ENCODE peak calls at places on chromosomes 6 and 20, in four cellular contexts. P, B, C and G are unnamed samples.
A peak's percentile ranks its signal among the peaks of the same experiment; 100 is the strongest.

GRCh38 chr6:116773886-116774285 is 8.4 kb upstream of the FAM162B start:
- DNase-seq in P (no peak), B (no peak), C (no peak), G (no peak)

GRCh38 chr6:149033454-149034241 is 283.9 kb upstream of the TAB2 start:
- DNase-seq in P (no peak), B (no peak), C (no peak), G (no peak)

GRCh38 chr6:3822747-3823445 is 26.3 kb upstream of the FAM50B start:
- DNase-seq in P (no peak), B (no peak), C (peak; percentile 61), G (no peak)

GRCh38 chr20:19775353-19776201 is 17.5 kb downstream of the RIN2 start:
- DNase-seq in P (no peak), B (no peak), C (peak; percentile 33), G (no peak)

GRCh38 chr6:73460044-73460443 is 1.5 kb upstream of the MTO1 start:
- DNase-seq in P (no peak), B (no peak), C (no peak), G (no peak)

GRCh38 chr6:14025160-14025559 is 92.4 kb upstream of the CD83 start:
- DNase-seq in P (no peak), B (no peak), C (no peak), G (no peak)

GRCh38 chr6:170031096-170031471 is 259.8 kb downstream of the DLL1 start:
- DNase-seq in P (peak; percentile 63), B (no peak), C (peak; percentile 85), G (no peak)

GRCh38 chr20:45377191-45377775 is 842 bp downstream of the TP53TG5 start:
- DNase-seq in P (no peak), B (no peak), C (no peak), G (no peak)

GRCh38 chr6:55449219-55449618 is 122.0 kb downstream of the GFRAL start:
- DNase-seq in P (no peak), B (no peak), C (no peak), G (no peak)

GRCh38 chr6:2767327-2767985 is 2.3 kb downstream of the WRNIP1 start:
- DNase-seq in P (no peak), B (no peak), C (no peak), G (no peak)

GRCh38 chr6:1700283-1700967 is 90.7 kb downstream of the FOXC1 start:
- DNase-seq in P (no peak), B (no peak), C (no peak), G (no peak)

GRCh38 chr6:36692861-36693702 is 4.5 kb upstream of the RAB44 start:
- DNase-seq in P (no peak), B (no peak), C (peak; percentile 77), G (no peak)

GRCh38 chr6:38450717-38451116 is 189.0 kb downstream of the BTBD9 start:
- DNase-seq in P (no peak), B (no peak), C (no peak), G (no peak)

GRCh38 chr20:11387189-11387754 is 530.4 kb upstream of the BTBD3 start:
- DNase-seq in P (no peak), B (no peak), C (no peak), G (no peak)

GRCh38 chr6:33915134-33915533 is 111.3 kb upstream of the MLN start:
- DNase-seq in P (no peak), B (no peak), C (peak; percentile 36), G (no peak)

GRCh38 chr6:158050955-158051354 is 69.3 kb downstream of the SYNJ2 start:
- DNase-seq in P (peak; percentile 29), B (no peak), C (no peak), G (no peak)

GRCh38 chr6:167127785-167128531 is 5.1 kb downstream of the CCR6 start:
- DNase-seq in P (no peak), B (no peak), C (no peak), G (no peak)
- TF ChIP-seq POLR2AphosphoS5 in P (no peak), B (no peak), C (no peak), G (no peak)

DNA sequence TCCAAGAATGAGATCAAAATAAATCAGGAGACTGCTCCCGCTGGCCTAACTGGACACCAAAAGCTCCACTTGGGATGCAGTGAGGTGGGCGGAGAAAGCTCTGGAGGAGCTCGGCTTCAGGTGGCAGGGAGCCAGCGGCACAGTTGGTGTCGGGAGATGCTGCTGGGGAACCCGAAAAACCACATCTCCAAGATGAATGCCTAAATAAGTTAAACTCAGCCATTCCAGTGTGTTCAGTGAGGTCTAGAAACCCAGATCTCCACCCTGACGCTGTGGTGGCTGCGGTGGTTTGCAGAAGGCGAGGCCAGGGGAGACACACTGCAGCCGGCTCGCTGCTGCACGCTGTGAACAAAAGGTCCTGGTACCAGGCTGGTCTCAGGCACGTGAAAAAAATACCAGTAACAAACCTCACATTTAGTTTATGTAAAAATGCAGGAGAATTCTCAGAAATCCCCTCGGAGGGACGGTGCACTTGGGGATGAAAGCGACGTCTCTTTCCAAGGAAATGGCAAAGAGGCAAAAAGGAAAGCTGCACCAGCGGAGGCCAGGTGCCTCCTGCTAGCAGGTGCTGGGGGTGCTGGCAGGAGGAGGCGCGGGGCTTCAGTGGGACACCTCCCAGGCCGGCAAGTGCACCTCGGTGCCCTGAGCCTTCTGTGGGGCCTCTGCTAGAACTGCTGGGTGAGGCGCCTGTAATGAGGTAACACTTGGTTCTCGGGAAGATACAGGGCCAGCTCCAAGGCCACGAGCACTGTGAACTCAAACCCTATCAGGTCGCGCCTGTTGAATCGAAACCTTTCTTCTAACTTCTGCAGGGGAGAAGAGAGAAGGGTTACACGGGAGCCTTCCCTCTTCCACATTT is 3.6 kb downstream of the RPS21 start:
- DNase-seq in P (no peak), B (no peak), C (no peak), G (no peak)
- TF ChIP-seq POLR2A in P (no peak), B (peak; percentile 20), C (no peak), G (no peak)

GRCh38 chr6:153537422-153537821 is 406.3 kb upstream of the RGS17 start:
- DNase-seq in P (no peak), B (no peak), C (no peak), G (no peak)

DNA sequence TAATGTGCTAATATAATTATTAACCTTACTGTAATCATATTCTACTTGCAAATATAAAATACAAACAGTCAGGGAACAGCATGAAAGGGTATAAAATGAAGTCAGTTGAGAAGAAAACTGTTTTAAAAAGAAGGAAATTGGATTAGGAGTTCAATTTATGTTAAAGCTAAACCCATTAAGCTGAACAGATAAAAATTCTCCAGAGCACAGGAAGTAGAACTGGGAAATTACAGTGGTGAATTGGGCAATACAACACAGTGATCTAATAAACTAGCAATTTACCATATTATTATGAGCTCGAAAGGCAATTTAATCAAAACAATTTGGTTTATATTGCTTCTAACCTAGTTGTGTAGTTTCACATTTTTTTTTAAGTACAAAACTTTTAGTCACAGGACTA is 407.4 kb upstream of the RGS17 start:
- DNase-seq in P (no peak), B (no peak), C (no peak), G (no peak)
- TF ChIP-seq POLR2AphosphoS5 in P (no peak), B (no peak), C (no peak), G (no peak)

GRCh38 chr20:40634891-40635290 is 54.1 kb downstream of the MAFB start:
- DNase-seq in P (peak; percentile 1), B (no peak), C (no peak), G (no peak)
- TF ChIP-seq POLR2A in P (no peak), B (no peak), C (no peak), G (no peak)

GRCh38 chr6:51813904-51814303 is 273.5 kb downstream of the PKHD1 start:
- DNase-seq in P (no peak), B (no peak), C (no peak), G (no peak)
- TF ChIP-seq POLR2AphosphoS5 in P (no peak), B (no peak), C (no peak), G (no peak)

GRCh38 chr20:57465486-57465885 is 59.5 kb downstream of the CTCFL start:
- DNase-seq in P (no peak), B (no peak), C (no peak), G (no peak)
- TF ChIP-seq POLR2A in P (no peak), B (no peak), C (no peak), G (no peak)

DNA sequence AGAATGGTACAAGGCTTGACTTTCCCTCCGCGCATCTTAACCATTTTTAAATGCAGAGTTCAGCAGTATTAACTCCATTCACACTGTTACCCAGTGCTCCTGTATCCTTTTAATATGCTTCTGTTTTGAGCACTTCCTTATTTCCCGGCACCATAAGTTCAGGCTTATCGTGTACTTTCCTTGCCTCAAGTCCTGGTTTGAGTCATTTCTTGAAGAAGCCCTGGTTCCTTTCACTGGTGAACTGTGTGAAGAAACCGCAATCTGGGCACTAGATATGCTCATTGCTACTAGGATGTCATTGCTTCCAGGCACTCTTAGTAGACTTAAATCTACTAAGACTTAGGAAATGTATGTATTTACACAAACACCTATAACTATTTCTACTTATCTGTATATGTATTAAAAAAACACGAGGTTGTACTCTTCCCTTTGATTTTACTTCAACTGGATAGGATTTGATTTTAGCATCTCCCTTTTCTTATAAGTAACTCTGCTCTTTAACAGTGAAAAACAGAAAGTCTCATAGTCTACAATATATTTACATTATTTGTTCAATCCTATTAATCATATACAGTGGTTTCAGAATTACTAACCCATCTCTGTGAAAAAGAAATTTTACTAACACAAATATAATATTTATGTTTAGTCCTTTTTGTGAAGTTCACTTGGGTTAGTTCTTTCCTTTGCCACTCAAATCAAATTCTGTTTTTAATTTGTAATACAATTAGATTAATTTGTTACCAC is 135.5 kb downstream of the CDKAL1 start:
- DNase-seq in P (no peak), B (no peak), C (no peak), G (no peak)
- TF ChIP-seq POLR2AphosphoS5 in P (no peak), B (no peak), C (no peak), G (no peak)

DNA sequence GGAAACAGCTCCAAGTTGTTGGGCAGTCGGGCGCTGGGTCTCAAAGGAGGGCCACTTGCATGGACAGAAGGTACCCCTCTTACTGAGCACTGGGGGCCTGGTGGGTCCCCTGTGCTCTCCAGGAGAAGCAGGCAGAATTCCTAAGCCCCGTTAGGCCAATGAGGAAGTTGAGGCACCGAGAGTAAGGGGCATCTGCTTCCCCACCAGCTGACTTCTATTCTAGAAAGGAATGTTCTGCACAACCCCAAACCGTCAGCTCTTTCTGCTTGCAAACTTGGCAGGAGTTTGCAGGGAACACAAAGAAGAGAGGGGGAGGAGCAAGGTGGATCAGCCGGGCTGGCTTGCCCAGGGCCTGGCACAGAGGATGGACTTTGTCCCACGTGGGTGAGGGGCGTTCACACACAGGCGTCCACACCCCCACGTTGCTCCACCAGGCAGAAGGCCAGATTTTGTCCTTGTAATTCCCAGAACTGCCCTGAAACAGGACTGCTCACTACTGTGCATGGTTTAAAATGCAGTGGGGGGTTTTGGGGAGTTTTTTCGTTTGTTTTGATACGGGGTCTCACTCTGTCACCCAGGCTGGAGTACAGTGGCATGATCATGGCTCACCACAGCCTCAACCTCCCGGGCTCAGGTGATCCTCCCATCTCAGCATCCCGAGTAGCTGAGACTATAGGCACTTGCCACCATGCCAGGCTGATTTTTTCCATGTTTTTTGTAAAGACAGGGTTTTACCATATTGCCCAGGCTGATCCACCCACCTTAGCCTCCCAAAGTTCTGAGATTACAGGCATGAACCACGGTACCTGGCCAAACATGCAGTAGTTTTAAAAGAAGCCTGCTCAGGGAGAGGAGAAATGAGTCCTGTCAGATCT is 93.3 kb downstream of the SNX5 start:
- DNase-seq in P (peak; percentile 93), B (no peak), C (peak; percentile 96), G (no peak)
- TF ChIP-seq POLR2A in P (no peak), B (no peak), C (no peak), G (no peak)

GRCh38 chr6:56497270-56497669 is 145.4 kb downstream of the DST start:
- DNase-seq in P (no peak), B (no peak), C (no peak), G (no peak)
- TF ChIP-seq POLR2AphosphoS5 in P (no peak), B (no peak), C (no peak), G (no peak)